ENCODE peak calls at places on chromosomes 16 and 17, in seven cellular contexts. M is AG09309, X is right lobe of liver, D is PC-9, G is gastrocnemius medialis, O is neural progenitor cell, U is uterus. C is an unnamed sample.

GRCh38 chr17:61403846-61404701 is 4.4 kb downstream of the TBX2 start:
- DNase-seq in D (no peak), X (peak), U (peak), O (peak), M (no peak), G (no peak), C (peak)

GRCh38 chr16:89720859-89721643 is at the start of the genes VPS9D1 and ZNF276:
- DNase-seq in U (peak), G (peak), X (peak), O (peak), M (no peak), D (peak), C (peak)

GRCh38 chr17:28746611-28747045 is 2.8 kb downstream of the TRAF4 start:
- DNase-seq in G (no peak), X (peak), D (peak), M (no peak), U (no peak), O (peak), C (no peak)

GRCh38 chr17:51643702-51644490 is 383.6 kb downstream of the UTP18 start:
- DNase-seq in O (no peak), G (no peak), X (no peak), M (no peak), D (no peak), U (no peak), C (no peak)

GRCh38 chr17:58337126-58337599 is 8.6 kb upstream of the TSPOAP1 start:
- DNase-seq in D (no peak), M (no peak), O (no peak), U (no peak), G (no peak), X (no peak), C (no peak)

GRCh38 chr16:3677994-3678393 is 23.5 kb downstream of the DNASE1 start:
- DNase-seq in G (no peak), U (no peak), O (no peak), X (peak), D (no peak), M (no peak), C (no peak)

GRCh38 chr17:58352843-58353719 is 1.1 kb upstream of the SUPT4H1 start:
- DNase-seq in G (peak), O (peak), U (no peak), X (no peak), M (no peak), D (peak), C (no peak)

GRCh38 chr16:10402975-10403374 is 17.1 kb downstream of the ATF7IP2 start:
- DNase-seq in X (no peak), O (no peak), G (no peak), U (no peak), M (no peak), D (no peak), C (no peak)

GRCh38 chr16:68275611-68276191 is 11.4 kb downstream of the SLC7A6 start:
- DNase-seq in O (no peak), D (no peak), X (no peak), G (no peak), U (no peak), M (no peak), C (no peak)

GRCh38 chr17:72950236-72950931 is 142.1 kb downstream of the SLC39A11 start:
- DNase-seq in M (no peak), O (no peak), G (no peak), D (no peak), X (no peak), U (no peak), C (no peak)

GRCh38 chr17:58520843-58521430 is 6.5 kb upstream of the MTMR4 start:
- DNase-seq in U (no peak), M (no peak), O (peak), D (no peak), X (no peak), G (no peak), C (no peak)

GRCh38 chr17:7156342-7156940 is 22.7 kb downstream of the ASGR1 start:
- DNase-seq in X (peak), M (no peak), U (no peak), D (no peak), G (no peak), O (no peak), C (no peak)

GRCh38 chr16:2210386-2211365 is at the start of gene BRICD5:
- DNase-seq in X (no peak), G (peak), M (no peak), U (no peak), O (no peak), D (no peak), C (no peak)

GRCh38 chr17:58415371-58416055 is 1.8 kb downstream of the RNF43 start:
- DNase-seq in M (no peak), D (no peak), G (no peak), X (peak), O (peak), U (no peak), C (no peak)

DNA sequence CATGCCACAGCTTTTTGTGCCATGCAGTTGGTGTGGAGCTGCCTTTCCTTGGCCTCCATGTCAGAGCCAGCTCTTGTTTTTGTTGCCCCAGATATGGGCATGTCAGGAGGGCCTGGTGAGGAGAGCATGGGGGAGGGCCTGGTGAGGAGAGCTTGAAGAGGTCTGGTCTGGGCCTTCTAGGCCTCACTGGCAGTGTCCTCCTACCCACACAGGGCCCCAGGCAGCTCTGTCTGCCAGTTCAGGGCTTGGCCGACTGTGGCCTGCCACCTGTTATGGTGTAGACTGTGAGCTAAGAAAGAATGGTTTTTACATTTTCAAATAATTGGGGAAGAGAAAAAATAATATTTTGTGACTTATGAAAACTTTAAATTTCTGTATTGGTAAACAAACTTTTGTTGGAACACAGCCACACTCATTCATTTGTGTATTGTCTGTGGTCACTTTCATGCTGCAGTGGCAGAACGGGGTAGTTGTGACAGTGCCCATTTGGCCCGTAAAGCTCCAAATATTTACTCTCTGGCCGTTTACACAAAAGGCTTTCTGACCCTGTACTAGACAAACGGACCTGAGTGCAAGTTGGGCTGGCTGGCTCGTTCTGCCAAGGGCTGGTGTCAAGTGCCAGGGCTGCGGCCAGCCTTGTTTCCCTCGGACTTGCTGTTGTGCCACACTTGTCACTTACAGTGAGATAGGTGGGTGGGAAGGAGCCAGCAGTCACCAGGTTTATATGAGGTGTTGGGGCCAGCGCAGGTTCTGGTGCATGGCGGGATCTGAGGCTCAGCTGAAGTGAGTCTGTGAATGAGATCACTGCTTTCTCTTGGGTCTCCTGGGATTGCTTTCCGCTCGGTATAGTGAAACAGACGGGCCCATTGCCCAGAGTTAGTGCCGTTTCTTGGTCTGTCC is 18.2 kb downstream of the PGS1 start:
- DNase-seq in X (peak), G (peak), U (no peak), D (no peak), O (no peak), M (no peak), C (peak)
- TF ChIP-seq CTCF in X (no peak), G (no peak), U (no peak), D (no peak), O (no peak), M (no peak), C (no peak)

DNA sequence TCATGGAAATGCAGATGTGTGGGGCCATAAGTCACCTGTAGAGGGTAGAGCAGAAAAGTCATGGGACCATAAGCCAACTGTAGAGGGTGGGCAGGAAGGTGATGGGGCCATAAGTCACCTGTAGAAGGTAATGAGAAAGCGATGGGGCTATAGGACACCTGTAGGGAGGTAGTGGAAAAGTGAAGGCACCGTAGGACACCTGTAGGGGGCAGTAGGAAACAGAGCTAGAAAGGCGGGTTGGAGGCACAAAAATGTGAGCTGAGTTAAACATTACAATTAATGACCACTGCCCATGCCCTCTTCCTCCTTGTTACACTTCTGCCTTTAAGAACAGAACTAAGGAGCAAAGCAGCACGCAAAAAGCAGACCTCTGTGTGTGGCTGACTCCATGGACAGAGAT is 150.1 kb downstream of the SHISA6 start:
- DNase-seq in X (no peak), M (no peak), O (peak), D (no peak), G (no peak), U (no peak), C (no peak)
- TF ChIP-seq CTCF in X (peak), M (no peak), O (peak), D (no peak), G (no peak), U (no peak), C (no peak)

GRCh38 chr17:2123467-2124251 is 68.8 kb downstream of the HIC1 start:
- DNase-seq in M (no peak), X (no peak), D (peak), G (no peak), U (no peak), O (peak), C (no peak)
- TF ChIP-seq CTCF in M (no peak), X (no peak), D (no peak), G (no peak), U (no peak), O (no peak), C (no peak)

GRCh38 chr17:19766421-19767270 is 18.5 kb upstream of the ALDH3A1 start:
- DNase-seq in M (no peak), O (peak), X (peak), D (peak), G (peak), U (peak), C (peak)
- TF ChIP-seq CTCF in M (peak), O (peak), X (peak), D (peak), G (peak), U (peak), C (peak)

GRCh38 chr17:49365667-49366066 is 3.6 kb upstream of the ZNF652 start:
- DNase-seq in M (no peak), D (no peak), G (no peak), X (no peak), U (no peak), O (peak), C (no peak)
- TF ChIP-seq CTCF in M (peak), D (no peak), G (no peak), X (peak), U (no peak), O (peak), C (no peak)

GRCh38 chr16:88662843-88663606 is at the start of gene MVD:
- DNase-seq in U (peak), D (peak), O (peak), G (peak), M (peak), X (peak), C (peak)
- TF ChIP-seq CTCF in U (peak), D (no peak), O (peak), G (no peak), M (peak), X (no peak), C (no peak)

GRCh38 chr17:41787021-41787418 is 509 bp upstream of the JUP start:
- DNase-seq in M (no peak), G (no peak), D (no peak), U (no peak), X (no peak), O (no peak), C (no peak)

GRCh38 chr17:41784207-41784744 is 2.2 kb downstream of the JUP start:
- DNase-seq in X (no peak), M (no peak), D (peak), G (peak), O (peak), U (peak), C (no peak)

GRCh38 chr17:41785091-41785875 is 1.2 kb downstream of the JUP start:
- DNase-seq in D (peak), X (no peak), G (peak), M (no peak), O (peak), U (no peak), C (no peak)

GRCh38 chr17:41785876-41786226 is 660 bp downstream of the JUP start:
- DNase-seq in G (peak), U (peak), D (peak), X (peak), M (no peak), O (peak), C (peak)

DNA sequence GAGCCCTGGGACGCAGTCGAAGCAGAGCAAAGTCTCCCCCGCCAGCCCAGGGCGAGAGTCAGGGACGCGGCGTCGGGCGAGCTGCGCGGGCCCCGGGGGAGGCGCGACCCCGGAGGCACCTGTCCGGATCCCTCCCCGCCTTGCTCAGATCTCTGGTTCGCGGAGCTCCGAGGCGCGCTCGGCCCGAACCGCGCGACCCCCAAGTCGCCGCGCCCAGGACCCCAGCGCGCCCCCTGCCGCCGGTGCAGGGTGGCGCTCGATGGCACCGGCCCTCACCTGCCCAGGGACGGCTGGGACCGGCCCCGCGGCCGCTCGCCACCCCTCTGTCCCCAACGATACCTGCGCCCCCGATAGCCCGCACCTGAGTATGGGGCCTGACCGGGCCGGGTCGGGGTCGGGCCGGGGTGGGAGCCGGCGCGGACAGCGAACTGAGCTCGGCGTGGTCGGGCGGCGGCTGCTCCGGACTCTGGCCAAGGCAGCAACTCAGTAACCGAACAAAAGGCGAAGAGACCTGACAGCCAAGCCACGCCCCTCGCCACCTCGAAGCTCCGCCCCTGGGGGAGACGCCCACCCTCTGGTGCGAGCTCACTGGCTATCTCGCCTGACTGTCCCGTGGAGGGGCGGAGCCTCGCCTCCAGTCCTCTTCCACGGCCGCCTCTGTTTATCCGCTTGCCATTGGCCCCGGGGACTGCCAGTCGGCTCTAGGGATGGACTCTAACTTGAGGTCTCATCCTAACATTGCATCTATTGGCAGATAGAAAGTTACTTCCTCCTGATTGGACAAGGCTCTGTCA is at the start of gene JUP:
- DNase-seq in X (peak), O (peak), G (peak), M (peak), U (peak), D (peak), C (peak)
- TF ChIP-seq CTCF in X (peak), O (peak), G (peak), M (no peak), U (peak), D (peak), C (peak)

DNA sequence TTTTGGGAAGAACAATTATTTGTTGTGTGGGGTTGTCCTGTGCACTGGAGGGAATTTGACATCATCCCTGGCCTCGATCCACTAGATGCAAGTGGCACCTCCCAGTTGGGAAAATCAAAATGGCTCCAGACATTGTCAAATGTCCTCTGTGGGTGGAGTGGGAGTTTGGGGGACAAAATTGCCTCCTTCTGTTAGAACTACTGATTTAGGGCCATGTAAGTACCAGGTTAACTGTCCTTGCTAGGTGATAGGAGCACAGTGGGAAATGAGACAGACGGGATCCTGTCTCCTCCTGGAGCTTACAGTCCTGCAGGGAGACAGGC is 56.8 kb downstream of the ARHGAP23 start:
- DNase-seq in M (no peak), U (no peak), G (no peak), X (no peak), D (no peak), O (no peak), C (no peak)
- TF ChIP-seq CTCF in M (no peak), U (no peak), G (no peak), X (peak), D (no peak), O (no peak), C (no peak)

C was measured in psoas muscle.